ENCODE peak calls at places on chromosomes 13 and 19, in ten cellular contexts. M is A549; A is brain pericyte; T is SK-N-MC; L is AG09319; P is activated CD4-positive, CD25-positive, alpha-beta regulatory T cell; N is IMR-90; W is Daoy; B is NCI-H1105 treated with DMSO at 0.1 percent for 48 hours; D is stimulated activated CD4-positive, alpha-beta T cell treated with anti-CD3 and anti-CD28 coated beads, Interleukin-15, amount 100 ng/mL, for 24 hours. S is an unnamed sample.

GRCh38 chr13:97660488-97661086 is 226.6 kb downstream of the RAP2A start:
- DNase-seq in M (no peak), A (no peak), T (no peak), L (no peak), P (no peak), N (no peak), W (no peak), B (no peak), D (no peak), S (no peak)

GRCh38 chr13:32045963-32046785 is 14.6 kb downstream of the FRY start:
- DNase-seq in M (no peak), A (no peak), T (peak; percentile 65), L (no peak), P (no peak), N (peak; percentile 56), W (no peak), B (peak; percentile 19), D (no peak), S (peak; percentile 73)

GRCh38 chr19:18657590-18658365 is 20.9 kb downstream of the KLHL26 start:
- DNase-seq in M (no peak), A (peak; percentile 68), T (no peak), L (no peak), P (no peak), N (peak; percentile 91), W (peak; percentile 78), B (no peak), D (no peak), S (no peak)

GRCh38 chr19:55691561-55692481 is 16.8 kb downstream of the EPN1 start:
- DNase-seq in M (no peak), A (no peak), T (no peak), L (no peak), P (no peak), N (no peak), W (no peak), B (no peak), D (no peak), S (no peak)

GRCh38 chr13:28171266-28171665 is 32.9 kb downstream of the PAN3 start:
- DNase-seq in M (no peak), A (no peak), T (no peak), L (no peak), P (no peak), N (no peak), W (no peak), B (no peak), D (no peak), S (no peak)

GRCh38 chr19:46265217-46265828 is 31.5 kb upstream of the HIF3A start:
- DNase-seq in M (peak; percentile 91), A (peak; percentile 15), T (peak; percentile 44), L (peak; percentile 48), P (peak; percentile 44), N (peak; percentile 74), W (peak; percentile 82), B (peak; percentile 80), D (peak; percentile 78), S (peak; percentile 56)

GRCh38 chr13:87677334-87678234 is 6.4 kb downstream of the SLITRK5 start:
- DNase-seq in M (no peak), A (no peak), T (no peak), L (no peak), P (no peak), N (no peak), W (peak; percentile 7), B (peak; percentile 45), D (peak; percentile 37), S (no peak)

GRCh38 chr19:13001502-13002388 is 6.5 kb downstream of the NFIX start:
- DNase-seq in M (no peak), A (no peak), T (no peak), L (no peak), P (no peak), N (no peak), W (no peak), B (no peak), D (no peak), S (no peak)

GRCh38 chr13:93218583-93218982 is 8.0 kb upstream of the GPC6 start:
- DNase-seq in M (no peak), A (no peak), T (no peak), L (no peak), P (no peak), N (peak; percentile 5), W (no peak), B (no peak), D (no peak), S (no peak)